ENCODE peak calls at places on chromosomes 7 and 10, in four cellular contexts. S is GM03348, L is NCI-H1417, H is EL. C is an unnamed sample.

GRCh38 chr7:148664319-148664718 is 34.4 kb upstream of the CUL1 start:
- DNase-seq in S (peak), L (no peak), H (no peak), C (no peak)

GRCh38 chr10:26755443-26755903 is 58.0 kb downstream of the PDSS1 start:
- DNase-seq in S (no peak), L (no peak), H (peak), C (no peak)

GRCh38 chr7:8719102-8719501 is 285.7 kb downstream of the NXPH1 start:
- DNase-seq in S (no peak), L (no peak), H (no peak), C (no peak)

GRCh38 chr10:30591249-30591670 is 38.3 kb downstream of the LYZL2 start:
- DNase-seq in S (peak), L (peak), H (peak), C (peak)

GRCh38 chr7:34991938-34992840 is 45.1 kb downstream of the DPY19L1 start:
- DNase-seq in S (peak), L (no peak), H (peak), C (no peak)

GRCh38 chr10:23826399-23826798 is 382.5 kb upstream of the KIAA1217 start:
- DNase-seq in S (peak), L (no peak), H (peak), C (no peak)

GRCh38 chr10:86062151-86062550 is 304.4 kb downstream of the GRID1 start:
- DNase-seq in S (no peak), L (no peak), H (no peak), C (no peak)

GRCh38 chr7:27073066-27073465 is 22.7 kb downstream of the HOXA1 start:
- DNase-seq in S (no peak), L (no peak), H (no peak), C (no peak)

GRCh38 chr7:2520131-2520807 is 695 bp downstream of the LFNG start:
- DNase-seq in S (no peak), L (peak), H (peak), C (peak)

GRCh38 chr7:76506081-76506440 is 4.3 kb upstream of the UPK3B start:
- DNase-seq in S (peak), L (no peak), H (no peak), C (no peak)

GRCh38 chr7:36686499-36686898 is 37.8 kb downstream of the AOAH start:
- DNase-seq in S (no peak), L (no peak), H (peak), C (no peak)

GRCh38 chr7:1532456-1533254 is 2.2 kb downstream of the MAFK start:
- DNase-seq in S (peak), L (peak), H (peak), C (no peak)

GRCh38 chr7:114985316-114985715 is 63.4 kb downstream of the MDFIC start:
- DNase-seq in S (no peak), L (no peak), H (no peak), C (no peak)

GRCh38 chr7:74329225-74329624 is 40.0 kb downstream of the CLIP2 start:
- DNase-seq in S (no peak), L (no peak), H (no peak), C (no peak)

GRCh38 chr7:101410743-101411476 is 48.2 kb downstream of the COL26A1 start:
- DNase-seq in S (peak), L (no peak), H (peak), C (peak)

GRCh38 chr7:77657427-77658331 is 38.6 kb upstream of the RSBN1L start:
- DNase-seq in S (no peak), L (peak), H (peak), C (peak)

GRCh38 chr10:48792687-48793096 is 108.0 kb downstream of the WDFY4 start:
- DNase-seq in S (peak), L (no peak), H (peak), C (no peak)

GRCh38 chr10:15419279-15419874 is 48.3 kb upstream of the FAM171A1 start:
- DNase-seq in S (peak), L (peak), H (peak), C (peak)

GRCh38 chr7:151968357-151968756 is 12.1 kb downstream of the GALNTL5 start:
- DNase-seq in S (no peak), L (no peak), H (no peak), C (no peak)

GRCh38 chr10:6406220-6407033 is 173.6 kb downstream of the PRKCQ start:
- DNase-seq in S (peak), L (no peak), H (peak), C (no peak)

GRCh38 chr10:60531006-60531405 is 141.3 kb upstream of the ANK3 start:
- DNase-seq in S (no peak), L (no peak), H (no peak), C (no peak)

GRCh38 chr10:52318136-52318810 is 4.2 kb downstream of the DKK1 start:
- DNase-seq in S (no peak), L (no peak), H (peak), C (no peak)

GRCh38 chr10:77409697-77410471 is 227.7 kb downstream of the KCNMA1 start:
- DNase-seq in S (no peak), L (peak), H (no peak), C (no peak)

GRCh38 chr7:127588019-127588696 is at the start of gene ARF5:
- DNase-seq in S (peak), L (peak), H (peak), C (peak)

GRCh38 chr7:36096460-36097095 is 56.5 kb upstream of the EEPD1 start:
- DNase-seq in S (no peak), L (no peak), H (no peak), C (no peak)

GRCh38 chr10:76026176-76026771 is 594.9 kb downstream of the LRMDA start:
- DNase-seq in S (no peak), L (no peak), H (no peak), C (no peak)

GRCh38 chr7:6691609-6692106 is 15.1 kb downstream of the ZNF12 start:
- DNase-seq in S (no peak), L (no peak), H (no peak), C (no peak)

GRCh38 chr10:131708225-131708624 is 192.6 kb upstream of the PPP2R2D start:
- DNase-seq in S (no peak), L (no peak), H (no peak), C (no peak)

GRCh38 chr10:131651674-131652093 is 249.1 kb upstream of the PPP2R2D start:
- DNase-seq in S (no peak), L (no peak), H (no peak), C (no peak)

GRCh38 chr7:133854739-133855138 is 272.4 kb upstream of the LRGUK start:
- DNase-seq in S (peak), L (peak), H (peak), C (peak)

C was measured in SK-N-DZ.